ENCODE peak calls at places on chromosomes 7 and 10, in four cellular contexts. R, Z, O and P are unnamed samples.

GRCh38 chr10:74825371-74826141 is 844 bp upstream of the KAT6B start:
- DNase-seq in R (no peak), Z (peak), O (peak), P (peak)

GRCh38 chr7:101554584-101555268 is 74.4 kb downstream of the MYL10 start:
- DNase-seq in R (no peak), Z (no peak), O (no peak), P (no peak)

GRCh38 chr10:86663576-86664369 is 4.5 kb upstream of the LDB3 start:
- DNase-seq in R (no peak), Z (no peak), O (no peak), P (no peak)

GRCh38 chr10:13219685-13220670 is 14.2 kb downstream of the UCMA start:
- DNase-seq in R (no peak), Z (peak), O (peak), P (no peak)

GRCh38 chr7:156177396-156178055 is 365.3 kb upstream of the SHH start:
- DNase-seq in R (no peak), Z (no peak), O (no peak), P (no peak)

GRCh38 chr10:2925631-2926030 is 141.7 kb upstream of the PFKP start:
- DNase-seq in R (peak), Z (no peak), O (no peak), P (no peak)

GRCh38 chr7:41133700-41134099 is 569.2 kb downstream of the INHBA start:
- DNase-seq in R (no peak), Z (no peak), O (no peak), P (no peak)

GRCh38 chr10:508726-509125 is 180.7 kb downstream of the DIP2C start:
- DNase-seq in R (no peak), Z (no peak), O (no peak), P (no peak)

GRCh38 chr7:99837649-99838361 is 10.0 kb downstream of the CYP3A43 start:
- DNase-seq in R (peak), Z (peak), O (peak), P (no peak)

GRCh38 chr7:157224627-157225026 is 85.9 kb downstream of the UBE3C start:
- DNase-seq in R (peak), Z (no peak), O (no peak), P (no peak)

GRCh38 chr7:1122832-1123501 is 35.1 kb downstream of the GPER1 start:
- DNase-seq in R (no peak), Z (no peak), O (no peak), P (no peak)

GRCh38 chr10:77228559-77228958 is 409.0 kb downstream of the KCNMA1 start:
- DNase-seq in R (no peak), Z (no peak), O (no peak), P (no peak)

GRCh38 chr7:142134944-142135343 is 23.4 kb downstream of the MGAM2 start:
- DNase-seq in R (no peak), Z (no peak), O (no peak), P (no peak)

GRCh38 chr7:67377939-67378862 is 381.6 kb downstream of the TYW1 start:
- DNase-seq in R (peak), Z (peak), O (peak), P (peak)

GRCh38 chr10:59393349-59393748 is 31.0 kb upstream of the FAM13C start:
- DNase-seq in R (no peak), Z (no peak), O (no peak), P (no peak)

GRCh38 chr7:45155941-45156340 is 1.6 kb upstream of the RAMP3 start:
- DNase-seq in R (no peak), Z (no peak), O (no peak), P (no peak)

GRCh38 chr10:101331960-101332359 is 22.0 kb upstream of the BTRC start:
- DNase-seq in R (no peak), Z (no peak), O (no peak), P (no peak)

GRCh38 chr10:121580276-121581116 is 17.7 kb downstream of the FGFR2 start:
- DNase-seq in R (no peak), Z (no peak), O (no peak), P (no peak)

GRCh38 chr7:89027781-89028180 is 232.2 kb upstream of the TEX47 start:
- DNase-seq in R (no peak), Z (no peak), O (no peak), P (no peak)

GRCh38 chr10:103394180-103394579 is 2.1 kb downstream of the ATP5MK start:
- DNase-seq in R (no peak), Z (no peak), O (no peak), P (peak)

GRCh38 chr10:62817120-62817762 is 1.1 kb upstream of the EGR2 start:
- DNase-seq in R (peak), Z (no peak), O (no peak), P (peak)

GRCh38 chr10:80186364-80187012 is 18.8 kb downstream of the ANXA11 start:
- DNase-seq in R (no peak), Z (no peak), O (no peak), P (no peak)

GRCh38 chr10:27819781-27820531 is 74.3 kb upstream of the MKX start:
- DNase-seq in R (peak), Z (no peak), O (no peak), P (no peak)

GRCh38 chr10:19719320-19719719 is 96.9 kb upstream of the PLXDC2 start:
- DNase-seq in R (peak), Z (no peak), O (no peak), P (no peak)

GRCh38 chr10:96448021-96448457 is 65.7 kb downstream of the TLL2 start:
- DNase-seq in R (peak), Z (no peak), O (peak), P (peak)

GRCh38 chr7:138164804-138165203 is 88.5 kb downstream of the AKR1D1 start:
- DNase-seq in R (no peak), Z (no peak), O (no peak), P (no peak)

GRCh38 chr10:47374611-47375536 is 9.2 kb downstream of the ZNF488 start:
- DNase-seq in R (peak), Z (no peak), O (no peak), P (no peak)

DNA sequence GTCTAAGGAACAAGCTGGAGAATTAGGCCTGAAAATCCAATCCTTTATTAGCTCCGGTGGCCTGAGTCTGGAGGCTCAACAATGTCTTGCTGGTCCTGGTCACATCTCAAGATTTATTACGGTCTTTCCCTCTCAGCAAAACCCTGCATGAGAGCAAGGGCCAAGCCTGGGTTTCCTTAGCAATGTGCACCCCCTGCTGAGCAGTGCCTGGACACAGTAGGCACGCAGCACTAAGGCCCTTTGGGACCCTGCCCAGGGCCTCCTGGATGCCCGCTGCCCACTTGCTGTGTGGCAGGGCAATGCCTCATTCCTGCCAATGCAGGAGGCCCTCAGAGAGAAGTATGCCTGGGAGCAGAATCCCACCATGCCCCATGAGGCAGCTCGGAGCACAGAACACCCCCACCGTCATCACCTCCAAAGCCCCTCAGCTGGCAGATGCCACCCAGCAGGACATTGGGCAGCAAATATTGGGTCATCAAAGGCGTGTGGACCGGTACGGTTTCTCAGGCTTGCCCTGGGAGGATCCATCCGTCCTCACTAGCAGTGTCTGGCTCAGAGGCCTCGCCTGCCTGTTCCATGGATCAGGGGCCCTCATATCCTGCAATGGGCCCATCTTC is 156.4 kb downstream of the OAT start:
- DNase-seq in R (no peak), Z (no peak), O (no peak), P (no peak)
- TF ChIP-seq CTCF in R (no peak), Z (no peak), O (no peak), P (no peak)

GRCh38 chr10:71294856-71295255 is 24.2 kb upstream of the SLC29A3 start:
- DNase-seq in R (no peak), Z (no peak), O (no peak), P (no peak)
- TF ChIP-seq CTCF in R (no peak), Z (no peak), O (no peak), P (no peak)

DNA sequence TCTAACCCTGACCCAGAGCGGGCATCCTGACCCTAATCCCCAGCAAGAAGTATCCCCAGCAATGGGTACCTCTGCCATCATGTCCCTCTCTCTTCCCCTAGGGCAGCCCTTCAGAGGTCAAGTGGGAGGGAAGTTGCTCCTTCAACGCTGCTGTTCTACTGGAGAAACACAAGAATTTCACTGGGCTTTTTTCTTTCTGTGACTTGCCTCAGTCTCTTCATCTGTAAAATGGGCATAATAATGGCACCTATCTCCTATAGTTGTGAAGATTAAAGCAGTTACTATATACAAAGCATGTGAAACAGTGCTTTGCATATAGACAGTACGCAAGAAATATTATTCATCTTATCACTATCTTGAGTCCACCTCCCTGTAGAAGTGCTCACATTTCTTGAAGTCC is 1.6 kb upstream of the NPFFR1 start:
- DNase-seq in R (no peak), Z (no peak), O (no peak), P (no peak)
- TF ChIP-seq CTCF in R (no peak), Z (no peak), O (no peak), P (no peak)

DNA sequence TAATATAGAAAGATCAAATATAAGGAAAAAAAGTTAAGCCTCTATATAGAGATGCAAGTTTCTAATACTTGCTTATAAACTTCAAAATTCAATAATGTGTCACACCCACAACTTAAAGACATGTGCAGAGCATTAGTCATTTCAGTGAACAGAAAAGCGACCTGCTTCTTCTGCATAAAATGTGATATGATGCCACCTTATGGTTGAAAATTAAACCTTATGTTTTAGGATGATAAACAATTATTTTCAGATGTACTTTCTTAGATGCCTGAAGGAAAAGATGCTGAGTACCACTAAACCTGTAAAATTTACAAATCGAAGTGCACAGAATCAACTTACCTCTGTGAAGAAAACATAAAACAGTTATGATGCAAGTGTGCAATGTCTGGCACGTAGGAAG is 96.0 kb downstream of the MTERF1 start:
- DNase-seq in R (peak), Z (peak), O (no peak), P (no peak)
- TF ChIP-seq CTCF in R (peak), Z (peak), O (no peak), P (peak)